ENCODE peak calls at places on chromosomes 3 and 15, in five cellular contexts. One of them, this sample, is unnamed.

GRCh38 chr15:100209204-100209603 is 132.6 kb downstream of the ADAMTS17 start:
- DNase-seq in fibroblast of lung: no peak
- DNase-seq in progenitor cell of endocrine pancreas: no peak
- DNase-seq in cardiac fibroblast: no peak
- DNase-seq in pancreas: no peak
- DNase-seq in this sample: no peak

GRCh38 chr3:106261915-106262683 is 393.3 kb upstream of the CBLB start:
- DNase-seq in fibroblast of lung: peak
- DNase-seq in progenitor cell of endocrine pancreas: no peak
- DNase-seq in cardiac fibroblast: peak
- DNase-seq in pancreas: no peak
- DNase-seq in this sample: no peak

GRCh38 chr3:179697933-179698332 is 45.1 kb downstream of the USP13 start:
- DNase-seq in fibroblast of lung: no peak
- DNase-seq in progenitor cell of endocrine pancreas: no peak
- DNase-seq in cardiac fibroblast: no peak
- DNase-seq in pancreas: no peak
- DNase-seq in this sample: no peak

GRCh38 chr15:101492752-101493692 is 3.5 kb upstream of the PCSK6 start:
- DNase-seq in fibroblast of lung: no peak
- DNase-seq in progenitor cell of endocrine pancreas: no peak
- DNase-seq in cardiac fibroblast: no peak
- DNase-seq in pancreas: no peak
- DNase-seq in this sample: no peak

GRCh38 chr3:6526861-6527260 is 334.1 kb upstream of the GRM7 start:
- DNase-seq in fibroblast of lung: no peak
- DNase-seq in progenitor cell of endocrine pancreas: no peak
- DNase-seq in cardiac fibroblast: no peak
- DNase-seq in pancreas: no peak
- DNase-seq in this sample: no peak

GRCh38 chr3:127425505-127426443 is 137.9 kb upstream of the PRR20G start:
- DNase-seq in fibroblast of lung: no peak
- DNase-seq in progenitor cell of endocrine pancreas: no peak
- DNase-seq in cardiac fibroblast: no peak
- DNase-seq in pancreas: no peak
- DNase-seq in this sample: peak

GRCh38 chr3:183342824-183343223 is 85.6 kb downstream of the MCF2L2 start:
- DNase-seq in fibroblast of lung: no peak
- DNase-seq in progenitor cell of endocrine pancreas: no peak
- DNase-seq in cardiac fibroblast: no peak
- DNase-seq in pancreas: no peak
- DNase-seq in this sample: no peak

GRCh38 chr3:69719723-69720122 is 19.5 kb upstream of the MITF start:
- DNase-seq in fibroblast of lung: no peak
- DNase-seq in progenitor cell of endocrine pancreas: no peak
- DNase-seq in cardiac fibroblast: no peak
- DNase-seq in pancreas: no peak
- DNase-seq in this sample: no peak

GRCh38 chr3:181723568-181724431 is 12.1 kb downstream of the SOX2 start:
- DNase-seq in fibroblast of lung: no peak
- DNase-seq in progenitor cell of endocrine pancreas: no peak
- DNase-seq in cardiac fibroblast: no peak
- DNase-seq in pancreas: no peak
- DNase-seq in this sample: no peak

GRCh38 chr3:76024640-76025039 is 239.3 kb upstream of the ZNF717 start:
- DNase-seq in fibroblast of lung: peak
- DNase-seq in progenitor cell of endocrine pancreas: no peak
- DNase-seq in cardiac fibroblast: peak
- DNase-seq in pancreas: no peak
- DNase-seq in this sample: no peak
- TF ChIP-seq CTCF in fibroblast of lung: peak
- TF ChIP-seq CTCF in progenitor cell of endocrine pancreas: peak
- TF ChIP-seq CTCF in cardiac fibroblast: peak
- TF ChIP-seq CTCF in pancreas: no peak
- TF ChIP-seq CTCF in this sample: peak

GRCh38 chr3:123941150-123941941 is 19.7 kb downstream of the CCDC14 start:
- DNase-seq in fibroblast of lung: peak
- DNase-seq in progenitor cell of endocrine pancreas: no peak
- DNase-seq in cardiac fibroblast: no peak
- DNase-seq in pancreas: no peak
- DNase-seq in this sample: no peak
- TF ChIP-seq CTCF in fibroblast of lung: peak
- TF ChIP-seq CTCF in progenitor cell of endocrine pancreas: no peak
- TF ChIP-seq CTCF in cardiac fibroblast: no peak
- TF ChIP-seq CTCF in pancreas: no peak
- TF ChIP-seq CTCF in this sample: peak

GRCh38 chr3:169562988-169563774 is 100.3 kb downstream of the MECOM start:
- DNase-seq in fibroblast of lung: peak
- DNase-seq in progenitor cell of endocrine pancreas: no peak
- DNase-seq in cardiac fibroblast: peak
- DNase-seq in pancreas: no peak
- DNase-seq in this sample: no peak
- TF ChIP-seq CTCF in fibroblast of lung: no peak
- TF ChIP-seq CTCF in progenitor cell of endocrine pancreas: no peak
- TF ChIP-seq CTCF in cardiac fibroblast: no peak
- TF ChIP-seq CTCF in pancreas: no peak
- TF ChIP-seq CTCF in this sample: no peak

DNA sequence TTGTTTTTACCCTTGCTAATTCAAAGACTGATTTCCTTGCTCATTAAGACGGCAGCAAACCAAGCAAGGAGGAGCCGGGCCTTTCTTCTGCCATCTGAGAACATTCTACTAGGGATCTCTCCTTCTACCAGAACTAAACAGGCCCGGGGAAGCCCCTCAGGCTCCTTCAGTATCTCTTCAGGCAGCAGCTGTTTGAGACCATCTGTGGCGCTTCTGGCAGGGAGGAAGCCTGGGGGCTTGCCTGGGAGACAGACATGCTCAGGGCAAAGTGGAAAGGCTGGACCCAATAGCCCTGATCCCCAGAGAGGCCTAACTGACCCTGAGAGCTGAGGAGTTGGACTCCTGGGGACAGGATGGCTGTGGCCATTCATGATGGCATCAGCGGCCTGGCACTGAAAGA is 67.9 kb downstream of the FEM1B start:
- DNase-seq in fibroblast of lung: no peak
- DNase-seq in progenitor cell of endocrine pancreas: no peak
- DNase-seq in cardiac fibroblast: no peak
- DNase-seq in pancreas: no peak
- DNase-seq in this sample: no peak
- TF ChIP-seq CTCF in fibroblast of lung: no peak
- TF ChIP-seq CTCF in progenitor cell of endocrine pancreas: no peak
- TF ChIP-seq CTCF in cardiac fibroblast: no peak
- TF ChIP-seq CTCF in pancreas: no peak
- TF ChIP-seq CTCF in this sample: no peak

GRCh38 chr3:153438275-153438674 is 276.2 kb downstream of the RAP2B start:
- DNase-seq in fibroblast of lung: no peak
- DNase-seq in progenitor cell of endocrine pancreas: no peak
- DNase-seq in cardiac fibroblast: no peak
- DNase-seq in pancreas: no peak
- DNase-seq in this sample: no peak

GRCh38 chr3:153442799-153443487 is 280.9 kb downstream of the RAP2B start:
- DNase-seq in fibroblast of lung: no peak
- DNase-seq in progenitor cell of endocrine pancreas: no peak
- DNase-seq in cardiac fibroblast: no peak
- DNase-seq in pancreas: no peak
- DNase-seq in this sample: no peak

GRCh38 chr3:153442386-153442785 is 280.4 kb downstream of the RAP2B start:
- DNase-seq in fibroblast of lung: no peak
- DNase-seq in progenitor cell of endocrine pancreas: no peak
- DNase-seq in cardiac fibroblast: peak
- DNase-seq in pancreas: no peak
- DNase-seq in this sample: no peak

GRCh38 chr3:153440311-153440710 is 278.3 kb downstream of the RAP2B start:
- DNase-seq in fibroblast of lung: no peak
- DNase-seq in progenitor cell of endocrine pancreas: no peak
- DNase-seq in cardiac fibroblast: no peak
- DNase-seq in pancreas: no peak
- DNase-seq in this sample: no peak

GRCh38 chr3:153439780-153440179 is 277.8 kb downstream of the RAP2B start:
- DNase-seq in fibroblast of lung: no peak
- DNase-seq in progenitor cell of endocrine pancreas: no peak
- DNase-seq in cardiac fibroblast: peak
- DNase-seq in pancreas: no peak
- DNase-seq in this sample: no peak
- TF ChIP-seq CTCF in fibroblast of lung: no peak
- TF ChIP-seq CTCF in progenitor cell of endocrine pancreas: no peak
- TF ChIP-seq CTCF in cardiac fibroblast: no peak
- TF ChIP-seq CTCF in pancreas: no peak
- TF ChIP-seq CTCF in this sample: no peak

GRCh38 chr3:186042036-186042435 is 66.9 kb downstream of the ETV5 start:
- DNase-seq in fibroblast of lung: no peak
- DNase-seq in progenitor cell of endocrine pancreas: no peak
- DNase-seq in cardiac fibroblast: no peak
- DNase-seq in pancreas: no peak
- DNase-seq in this sample: no peak

GRCh38 chr3:186046838-186047237 is 62.1 kb downstream of the ETV5 start:
- DNase-seq in fibroblast of lung: no peak
- DNase-seq in progenitor cell of endocrine pancreas: no peak
- DNase-seq in cardiac fibroblast: no peak
- DNase-seq in pancreas: no peak
- DNase-seq in this sample: no peak

GRCh38 chr3:186042521-186043202 is 66.2 kb downstream of the ETV5 start:
- DNase-seq in fibroblast of lung: peak
- DNase-seq in progenitor cell of endocrine pancreas: no peak
- DNase-seq in cardiac fibroblast: no peak
- DNase-seq in pancreas: no peak
- DNase-seq in this sample: no peak

GRCh38 chr3:186044973-186045372 is 63.9 kb downstream of the ETV5 start:
- DNase-seq in fibroblast of lung: peak
- DNase-seq in progenitor cell of endocrine pancreas: peak
- DNase-seq in cardiac fibroblast: no peak
- DNase-seq in pancreas: no peak
- DNase-seq in this sample: no peak

GRCh38 chr3:186044427-186044826 is 64.5 kb downstream of the ETV5 start:
- DNase-seq in fibroblast of lung: no peak
- DNase-seq in progenitor cell of endocrine pancreas: no peak
- DNase-seq in cardiac fibroblast: no peak
- DNase-seq in pancreas: no peak
- DNase-seq in this sample: no peak
- TF ChIP-seq CTCF in fibroblast of lung: no peak
- TF ChIP-seq CTCF in progenitor cell of endocrine pancreas: no peak
- TF ChIP-seq CTCF in cardiac fibroblast: no peak
- TF ChIP-seq CTCF in pancreas: no peak
- TF ChIP-seq CTCF in this sample: no peak

This sample was measured in type B pancreatic cell.